ENCODE peak calls at places on chromosomes 1 and 21, in six cellular contexts. B, W, G, E, Z and L are unnamed samples.
A peak's percentile ranks its signal among the peaks of the same experiment; 100 is the strongest.

GRCh38 chr1:245995474-245995873 is 511.6 kb downstream of the SMYD3 start:
- DNase-seq in B (no peak), W (no peak), G (no peak), E (no peak), Z (no peak), L (no peak)

GRCh38 chr1:209355415-209355814 is 228.1 kb upstream of the CAMK1G start:
- DNase-seq in B (no peak), W (no peak), G (no peak), E (no peak), Z (no peak), L (no peak)

GRCh38 chr1:71080178-71080781 is 555 bp downstream of the ZRANB2 start:
- DNase-seq in B (peak; percentile 21), W (peak; percentile 14), G (peak; percentile 9), E (peak; percentile 31), Z (no peak), L (peak; percentile 38)

GRCh38 chr1:223175032-223175431 is 32.0 kb upstream of the TLR5 start:
- DNase-seq in B (peak; percentile 58), W (peak; percentile 44), G (peak; percentile 23), E (no peak), Z (peak; percentile 15), L (no peak)

GRCh38 chr21:42118901-42119300 is 47.8 kb downstream of the UMODL1 start:
- DNase-seq in B (no peak), W (no peak), G (no peak), E (no peak), Z (no peak), L (peak; percentile 52)

GRCh38 chr1:19676438-19676922 is 11.8 kb downstream of the HTR6 start:
- DNase-seq in B (peak; percentile 92), W (peak; percentile 61), G (no peak), E (peak; percentile 77), Z (no peak), L (no peak)

GRCh38 chr1:236065509-236066005 is 667 bp upstream of the NID1 start:
- DNase-seq in B (peak; percentile 26), W (no peak), G (no peak), E (no peak), Z (no peak), L (no peak)

GRCh38 chr1:172905452-172905851 is 145.3 kb downstream of the TNFSF18 start:
- DNase-seq in B (no peak), W (no peak), G (no peak), E (no peak), Z (no peak), L (no peak)

GRCh38 chr1:31761883-31762282 is 2.3 kb downstream of the ADGRB2 start:
- DNase-seq in B (no peak), W (no peak), G (no peak), E (no peak), Z (no peak), L (no peak)

GRCh38 chr1:175887981-175888428 is 144.6 kb upstream of the TNR start:
- DNase-seq in B (peak; percentile 91), W (peak; percentile 66), G (peak; percentile 61), E (peak; percentile 61), Z (peak; percentile 21), L (peak; percentile 30)

GRCh38 chr1:224380003-224380402 is 23.3 kb downstream of the CNIH4 start:
- DNase-seq in B (no peak), W (no peak), G (no peak), E (no peak), Z (no peak), L (peak; percentile 18)

GRCh38 chr1:234262754-234263105 is 110.5 kb upstream of the COA6 start:
- DNase-seq in B (no peak), W (peak; percentile 92), G (no peak), E (peak; percentile 49), Z (no peak), L (no peak)

GRCh38 chr1:41038110-41038509 is 16.6 kb upstream of the SLFNL1 start:
- DNase-seq in B (no peak), W (no peak), G (no peak), E (no peak), Z (no peak), L (no peak)
- TF ChIP-seq CTCF in B (peak; percentile 11), W (no peak), G (peak; percentile 24), E (no peak), Z (peak; percentile 6), L (no peak)

GRCh38 chr21:31909772-31910470 is 37.1 kb downstream of the HUNK start:
- DNase-seq in B (peak; percentile 42), W (no peak), G (no peak), E (no peak), Z (no peak), L (no peak)
- H3K4me1 ChIP-seq in B (peaks cover 37% of the 10 kb centered on the region), W (peaks cover 74% of the 10 kb centered on the region), G (peaks cover 3% of the 10 kb centered on the region), E (no peaks in the 10 kb centered on the region), Z (no peaks in the 10 kb centered on the region), L (no peaks in the 10 kb centered on the region)

GRCh38 chr1:6360517-6360916 is 33.0 kb downstream of the ACOT7 start:
- DNase-seq in B (no peak), W (no peak), G (no peak), E (no peak), Z (no peak), L (no peak)

GRCh38 chr1:6359568-6360496 is 33.7 kb downstream of the ACOT7 start:
- DNase-seq in B (peak; percentile 53), W (peak; percentile 79), G (peak; percentile 48), E (peak; percentile 86), Z (no peak), L (peak; percentile 24)

GRCh38 chr1:6358757-6359567 is 34.6 kb downstream of the ACOT7 start:
- DNase-seq in B (peak; percentile 59), W (peak; percentile 37), G (no peak), E (no peak), Z (no peak), L (peak; percentile 23)

GRCh38 chr1:6357243-6357929 is 36.2 kb downstream of the ACOT7 start:
- DNase-seq in B (peak; percentile 35), W (no peak), G (no peak), E (no peak), Z (no peak), L (peak; percentile 23)

DNA sequence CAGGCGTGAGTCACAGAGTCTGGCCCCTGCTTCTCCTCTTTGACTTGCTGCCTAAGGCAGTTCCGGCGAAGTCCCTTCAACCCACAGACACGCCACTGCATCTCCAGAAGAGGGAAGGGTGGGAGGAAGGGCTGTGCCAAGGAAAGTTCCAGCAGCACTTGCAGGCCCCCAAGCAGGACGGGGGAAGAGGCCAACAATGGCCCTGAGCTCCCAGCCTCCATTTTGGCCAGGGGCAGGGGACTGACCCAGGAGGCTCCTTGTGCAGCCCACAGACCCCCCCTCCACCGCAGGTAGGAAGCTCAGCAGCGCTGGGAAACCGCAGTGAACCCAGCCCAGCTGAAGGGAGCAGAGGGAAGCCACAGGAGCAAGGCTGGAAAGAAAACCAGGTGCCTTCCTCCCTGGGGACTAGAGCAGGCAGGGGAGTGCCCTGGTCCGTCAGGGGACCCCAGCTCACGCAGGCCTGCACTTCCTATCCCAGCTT is 35.4 kb downstream of the ACOT7 start:
- DNase-seq in B (no peak), W (no peak), G (no peak), E (no peak), Z (no peak), L (no peak)
- H3K4me3 ChIP-seq in B (no peak overlapping the region), W (no peak overlapping the region), G (no peak overlapping the region), E (no peak overlapping the region), Z (no peak overlapping the region), L (no peak overlapping the region)

DNA sequence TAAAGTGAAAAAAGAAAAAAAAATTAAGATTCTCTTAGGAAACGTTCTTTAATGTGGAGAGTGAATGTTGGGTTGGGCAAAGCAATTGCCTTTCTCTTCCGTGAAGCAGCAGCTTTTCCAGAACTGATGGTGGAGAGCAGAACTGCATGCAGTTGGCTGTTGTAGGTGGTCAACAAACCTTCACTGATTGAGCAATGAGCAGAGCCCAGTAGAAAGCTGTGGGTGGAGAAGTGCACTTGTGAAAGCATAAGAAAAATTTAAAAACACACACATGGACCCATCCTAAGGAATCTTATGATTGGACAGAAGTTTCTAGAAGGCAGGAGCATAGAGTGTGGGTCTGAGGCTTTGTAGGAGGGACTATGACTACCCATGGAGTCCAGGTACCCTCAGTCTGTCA is 4.5 kb downstream of the PRELP start:
- DNase-seq in B (no peak), W (no peak), G (no peak), E (no peak), Z (no peak), L (no peak)
- TF ChIP-seq CTCF in B (no peak), W (no peak), G (no peak), E (no peak), Z (no peak), L (no peak)